ENCODE peak calls at places on chromosomes 13 and 19, in nine cellular contexts. E is left lung, N is fibroblast of lung, X is sigmoid colon, J is aorta, P is A673, S is ascending aorta, T is neural progenitor cell, U is gastrocnemius medialis. H is an unnamed sample.
A peak's percentile ranks its signal among the peaks of the same experiment; 100 is the strongest.

GRCh38 chr13:25901460-25902376 is 150.1 kb downstream of the SHISA2 start:
- DNase-seq in E (no peak), N (peak; percentile 87), X (no peak), J (no peak), P (peak; percentile 94), S (no peak), T (no peak), U (no peak), H (no peak)

GRCh38 chr19:11142528-11143171 is 12.9 kb downstream of the SPC24 start:
- DNase-seq in E (peak; percentile 89), N (peak; percentile 90), X (peak; percentile 97), J (peak; percentile 94), P (peak; percentile 62), S (peak; percentile 83), T (peak; percentile 78), U (peak; percentile 85), H (peak; percentile 87)

GRCh38 chr19:51192689-51193088 is 32.2 kb upstream of the CD33 start:
- DNase-seq in E (no peak), N (no peak), X (no peak), J (no peak), P (no peak), S (no peak), T (no peak), U (no peak), H (no peak)

GRCh38 chr13:20714161-20714560 is 10.7 kb downstream of the IL17D start:
- DNase-seq in E (no peak), N (peak; percentile 63), X (no peak), J (no peak), P (no peak), S (no peak), T (no peak), U (no peak), H (no peak)

GRCh38 chr19:47176071-47176626 is 45.5 kb downstream of the SAE1 start:
- DNase-seq in E (no peak), N (peak; percentile 88), X (no peak), J (no peak), P (no peak), S (no peak), T (no peak), U (no peak), H (no peak)

GRCh38 chr13:111862836-111863815 is 203.8 kb upstream of the SOX1 start:
- DNase-seq in E (no peak), N (no peak), X (no peak), J (no peak), P (no peak), S (no peak), T (no peak), U (no peak), H (no peak)

GRCh38 chr13:72151241-72151640 is 284.2 kb upstream of the DACH1 start:
- DNase-seq in E (no peak), N (peak; percentile 92), X (no peak), J (no peak), P (peak; percentile 14), S (no peak), T (no peak), U (no peak), H (no peak)

GRCh38 chr19:38264486-38265212 is at the start of gene SPINT2:
- DNase-seq in E (peak; percentile 50), N (no peak), X (no peak), J (no peak), P (no peak), S (no peak), T (peak; percentile 95), U (no peak), H (peak; percentile 96)

GRCh38 chr13:81872581-81872980 is 1531.7 kb upstream of the SPRY2 start:
- DNase-seq in E (no peak), N (no peak), X (no peak), J (no peak), P (peak; percentile 16), S (no peak), T (peak; percentile 33), U (no peak), H (no peak)

GRCh38 chr19:42176649-42176989 is 40.9 kb downstream of the DEDD2 start:
- DNase-seq in E (no peak), N (no peak), X (no peak), J (no peak), P (no peak), S (no peak), T (peak; percentile 76), U (no peak), H (no peak)

GRCh38 chr19:34241513-34242337 is 12.6 kb upstream of the GARRE1 start:
- DNase-seq in E (peak; percentile 68), N (no peak), X (no peak), J (peak; percentile 11), P (no peak), S (no peak), T (peak; percentile 78), U (peak; percentile 63), H (no peak)

GRCh38 chr13:99371956-99372355 is 64.8 kb upstream of the GPR183 start:
- DNase-seq in E (no peak), N (no peak), X (peak; percentile 47), J (no peak), P (no peak), S (no peak), T (no peak), U (no peak), H (no peak)

GRCh38 chr19:19335408-19336158 is 15.0 kb downstream of the MAU2 start:
- DNase-seq in E (no peak), N (no peak), X (no peak), J (no peak), P (no peak), S (no peak), T (no peak), U (no peak), H (no peak)

GRCh38 chr19:44754743-44755066 is 6.2 kb downstream of the BCL3 start:
- DNase-seq in E (no peak), N (no peak), X (no peak), J (no peak), P (no peak), S (no peak), T (no peak), U (no peak), H (no peak)

GRCh38 chr13:97364827-97365226 is 69.1 kb upstream of the RAP2A start:
- DNase-seq in E (no peak), N (no peak), X (no peak), J (no peak), P (no peak), S (no peak), T (no peak), U (no peak), H (no peak)
- H3K4me1 ChIP-seq in E (peaks cover 19% of the 10 kb centered on the region), N (peaks cover 18% of the 10 kb centered on the region), X (peaks cover 27% of the 10 kb centered on the region), J (no peaks in the 10 kb centered on the region), P (peaks cover 4% of the 10 kb centered on the region), S (peaks cover 3% of the 10 kb centered on the region), T (peaks cover 6% of the 10 kb centered on the region), U (no peaks in the 10 kb centered on the region), H (peaks cover 7% of the 10 kb centered on the region)

GRCh38 chr19:595326-596262 is 5.9 kb downstream of the HCN2 start:
- DNase-seq in E (no peak), N (no peak), X (no peak), J (no peak), P (no peak), S (no peak), T (peak; percentile 88), U (no peak), H (no peak)
- H3K27me3 ChIP-seq in E (peaks cover 64% of the 10 kb centered on the region), N (no peaks in the 10 kb centered on the region), X (peaks cover 18% of the 10 kb centered on the region), J (no peaks in the 10 kb centered on the region), P (no peaks in the 10 kb centered on the region), S (peaks cover 17% of the 10 kb centered on the region), T (peaks cover 46% of the 10 kb centered on the region), U (peaks cover 32% of the 10 kb centered on the region), H (peaks cover 13% of the 10 kb centered on the region)

GRCh38 chr13:29924951-29925350 is 74.5 kb upstream of the UBL3 start:
- DNase-seq in E (no peak), N (no peak), X (no peak), J (no peak), P (no peak), S (no peak), T (no peak), U (no peak), H (no peak)

GRCh38 chr13:29922896-29923295 is 72.5 kb upstream of the UBL3 start:
- DNase-seq in E (no peak), N (peak; percentile 87), X (no peak), J (no peak), P (no peak), S (no peak), T (no peak), U (no peak), H (no peak)

GRCh38 chr13:29924482-29924884 is 74.1 kb upstream of the UBL3 start:
- DNase-seq in E (no peak), N (peak; percentile 89), X (no peak), J (no peak), P (no peak), S (no peak), T (no peak), U (no peak), H (no peak)

GRCh38 chr13:29922281-29922821 is 71.9 kb upstream of the UBL3 start:
- DNase-seq in E (no peak), N (peak; percentile 66), X (no peak), J (no peak), P (no peak), S (no peak), T (no peak), U (no peak), H (no peak)

GRCh38 chr13:29923554-29924481 is 73.4 kb upstream of the UBL3 start:
- DNase-seq in E (peak; percentile 91), N (peak; percentile 99), X (peak; percentile 90), J (peak; percentile 93), P (peak; percentile 60), S (peak; percentile 81), T (peak; percentile 58), U (peak; percentile 60), H (peak; percentile 93)
- H3K27ac ChIP-seq in E (peak overlapping the region; percentile 85), N (peak overlapping the region; percentile 72), X (peak overlapping the region; percentile 75), J (peak overlapping the region; percentile 92), P (no peak overlapping the region), S (peak overlapping the region; percentile 93), T (no peak overlapping the region), U (peak overlapping the region; percentile 49), H (peak overlapping the region; percentile 87)

DNA sequence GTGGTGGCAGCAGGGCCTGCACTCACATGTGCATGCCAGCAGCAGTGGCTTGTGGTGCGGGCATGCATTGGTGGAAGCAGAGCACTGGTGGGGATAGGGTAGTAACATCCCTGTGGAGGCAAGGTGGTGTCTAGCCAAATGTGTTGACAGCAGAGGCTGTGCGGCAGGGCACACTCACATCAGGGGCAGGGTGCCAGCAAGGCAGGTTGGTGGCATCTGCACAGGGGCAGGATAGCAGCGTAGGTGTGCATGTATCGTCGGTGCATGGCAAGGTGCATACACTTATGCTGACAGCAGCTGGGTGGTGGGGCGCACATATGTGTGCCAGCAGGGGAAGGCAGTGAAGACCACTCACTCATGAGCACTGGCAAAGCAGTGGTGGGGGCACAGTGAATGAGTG is 211.5 kb upstream of the CSNK1A1L start:
- DNase-seq in E (no peak), N (no peak), X (no peak), J (no peak), P (no peak), S (no peak), T (no peak), U (no peak), H (no peak)
- H3K4me1 ChIP-seq in E (no peaks in the 10 kb centered on the region), N (peaks cover 4% of the 10 kb centered on the region), X (no peaks in the 10 kb centered on the region), J (no peaks in the 10 kb centered on the region), P (no peaks in the 10 kb centered on the region), S (no peaks in the 10 kb centered on the region), T (no peaks in the 10 kb centered on the region), U (no peaks in the 10 kb centered on the region), H (peaks cover 13% of the 10 kb centered on the region)